ENCODE peak calls at places on chromosomes 12 and 14, in seven cellular contexts. W, D, H, P, G, O and V are unnamed samples.

GRCh38 chr12:22034709-22035506 is 11.1 kb upstream of the CMAS start:
- DNase-seq in P (no peak), D (no peak), G (no peak), H (no peak), O (no peak), W (no peak), V (no peak)

GRCh38 chr14:22123188-22123560 is 449.6 kb upstream of the OR4E1 start:
- DNase-seq in H (no peak), G (no peak), P (no peak), O (no peak), D (no peak), W (no peak), V (no peak)

GRCh38 chr12:22299294-22299912 is 35.1 kb downstream of the ST8SIA1 start:
- DNase-seq in P (no peak), G (no peak), H (no peak), D (no peak), W (no peak), O (no peak), V (peak)

GRCh38 chr12:27003421-27004311 is 10.5 kb downstream of the TM7SF3 start:
- DNase-seq in H (no peak), G (no peak), W (no peak), P (no peak), O (no peak), D (no peak), V (peak)

GRCh38 chr14:72961579-72962335 is 35.5 kb downstream of the DCAF4 start:
- DNase-seq in W (peak), P (no peak), O (no peak), H (no peak), D (no peak), G (no peak), V (peak)

GRCh38 chr12:12726543-12727093 is 9.4 kb downstream of the CDKN1B start:
- DNase-seq in P (no peak), O (no peak), H (no peak), G (no peak), D (peak), W (peak), V (peak)

GRCh38 chr12:13099066-13099909 is 4.2 kb downstream of the GSG1 start:
- DNase-seq in G (no peak), O (no peak), W (no peak), D (no peak), P (no peak), H (no peak), V (peak)

GRCh38 chr14:22478670-22479069 is 110.4 kb downstream of the DAD1 start:
- DNase-seq in D (no peak), P (no peak), O (no peak), G (no peak), H (no peak), W (no peak), V (no peak)

GRCh38 chr14:32413967-32414640 is 85.0 kb downstream of the AKAP6 start:
- DNase-seq in D (no peak), O (no peak), H (no peak), W (no peak), G (no peak), P (no peak), V (peak)

GRCh38 chr14:83757896-83758295 is 1772.0 kb upstream of the FLRT2 start:
- DNase-seq in D (no peak), O (no peak), W (peak), H (no peak), G (no peak), P (no peak), V (no peak)

GRCh38 chr12:131025939-131026702 is 72.4 kb downstream of the ADGRD1 start:
- DNase-seq in P (no peak), D (no peak), H (no peak), W (no peak), G (no peak), O (no peak), V (no peak)

GRCh38 chr14:99654235-99655000 is 9.5 kb downstream of the HHIPL1 start:
- DNase-seq in D (no peak), H (no peak), P (peak), W (peak), G (no peak), O (no peak), V (no peak)

GRCh38 chr14:36604757-36605505 is 22.5 kb upstream of the NKX2-8 start:
- DNase-seq in G (peak), H (no peak), P (no peak), D (peak), W (peak), O (peak), V (peak)

GRCh38 chr12:113935459-113935858 is 30.7 kb downstream of the RBM19 start:
- DNase-seq in P (no peak), H (no peak), W (no peak), G (no peak), O (no peak), D (no peak), V (no peak)

GRCh38 chr12:65784616-65785015 is 39.7 kb upstream of the HMGA2 start:
- DNase-seq in W (no peak), O (no peak), H (no peak), G (no peak), P (no peak), D (no peak), V (no peak)

GRCh38 chr14:53493310-53493709 is 340.2 kb upstream of the DDHD1 start:
- DNase-seq in W (no peak), G (no peak), O (no peak), D (no peak), H (no peak), P (no peak), V (no peak)

GRCh38 chr14:68854421-68854820 is 61.6 kb upstream of the ZFP36L1 start:
- DNase-seq in O (peak), H (no peak), D (no peak), W (no peak), P (no peak), G (no peak), V (no peak)

GRCh38 chr12:127667131-127667685 is 599.8 kb upstream of the TMEM132C start:
- DNase-seq in P (no peak), O (no peak), G (no peak), W (no peak), H (no peak), D (no peak), V (no peak)

GRCh38 chr14:104864267-104865068 is 600 bp upstream of the CEP170B start:
- DNase-seq in W (no peak), D (peak), G (peak), H (no peak), O (peak), P (peak), V (peak)

GRCh38 chr14:95488376-95489162 is 27.9 kb downstream of the SYNE3 start:
- DNase-seq in P (no peak), W (no peak), D (no peak), H (peak), G (no peak), O (no peak), V (no peak)

GRCh38 chr12:26226629-26227375 is 31.4 kb downstream of the SSPN start:
- DNase-seq in W (peak), O (no peak), P (peak), H (no peak), D (peak), G (no peak), V (peak)

GRCh38 chr12:27785882-27786570 is 6.0 kb upstream of the MANSC4 start:
- DNase-seq in G (no peak), P (no peak), D (peak), W (peak), H (no peak), O (no peak), V (peak)

GRCh38 chr14:64795211-64795610 is 84.5 kb downstream of the SPTB start:
- DNase-seq in O (no peak), W (no peak), P (no peak), D (no peak), H (no peak), G (no peak), V (no peak)

GRCh38 chr14:73771848-73772705 is 57.9 kb upstream of the PNMA1 start:
- DNase-seq in G (peak), H (no peak), D (peak), P (peak), O (peak), W (no peak), V (peak)